ENCODE peak calls at places on chromosomes 12 and 14, in eight cellular contexts. Z, L, X, S, M, N, R and I are unnamed samples.

GRCh38 chr12:108561852-108562347 is 496 bp upstream of the ISCU start:
- DNase-seq in Z (peak; percentile 20), M (no peak), N (no peak), L (no peak), X (no peak), S (no peak), R (no peak), I (no peak)

GRCh38 chr14:70416717-70417349 is at the start of gene SYNJ2BP:
- DNase-seq in S (peak; percentile 40), R (peak; percentile 72), L (peak; percentile 30), X (peak; percentile 89), Z (peak; percentile 83), M (peak; percentile 4), N (peak; percentile 66), I (peak; percentile 87)

GRCh38 chr12:64696065-64696741 is 63.0 kb downstream of the GNS start:
- DNase-seq in S (no peak), R (no peak), L (no peak), N (no peak), X (no peak), M (no peak), Z (peak; percentile 43), I (no peak)

GRCh38 chr14:101737414-101738367 is 23.8 kb upstream of the PPP2R5C start:
- DNase-seq in Z (no peak), X (no peak), M (no peak), R (no peak), N (no peak), S (no peak), L (no peak), I (no peak)

GRCh38 chr12:44511289-44511688 is 364.8 kb downstream of the NELL2 start:
- DNase-seq in L (no peak), M (no peak), N (no peak), R (no peak), X (no peak), S (no peak), Z (no peak), I (no peak)

GRCh38 chr14:35492569-35493014 is 41.4 kb upstream of the INSM2 start:
- DNase-seq in M (no peak), Z (no peak), X (no peak), R (no peak), N (no peak), L (no peak), S (no peak), I (no peak)

GRCh38 chr12:128543493-128543892 is 276.5 kb downstream of the TMEM132C start:
- DNase-seq in M (no peak), S (no peak), Z (no peak), R (no peak), X (no peak), L (no peak), N (no peak), I (no peak)

GRCh38 chr12:94586589-94587259 is 63.6 kb downstream of the TMCC3 start:
- DNase-seq in N (no peak), R (no peak), M (no peak), X (no peak), L (no peak), S (no peak), Z (no peak), I (no peak)

GRCh38 chr12:9667403-9667802 is 2.1 kb upstream of the CLEC2D start:
- DNase-seq in R (no peak), X (no peak), S (no peak), M (no peak), L (no peak), Z (no peak), N (no peak), I (no peak)

GRCh38 chr14:104568620-104569019 is 10.9 kb upstream of the C14orf180 start:
- DNase-seq in X (no peak), R (no peak), S (no peak), L (no peak), N (no peak), Z (no peak), M (no peak), I (no peak)

GRCh38 chr12:67735868-67736267 is 87.3 kb downstream of the DYRK2 start:
- DNase-seq in S (no peak), X (no peak), Z (no peak), L (no peak), R (no peak), N (no peak), M (no peak), I (no peak)

GRCh38 chr14:25042362-25043299 is 7.3 kb downstream of the STXBP6 start:
- DNase-seq in M (no peak), R (no peak), S (peak; percentile 44), Z (peak; percentile 46), N (no peak), L (no peak), X (no peak), I (no peak)

GRCh38 chr12:52608826-52609630 is 7.8 kb upstream of the KRT72 start:
- DNase-seq in L (no peak), R (no peak), M (no peak), X (peak; percentile 40), Z (no peak), N (no peak), S (no peak), I (no peak)

GRCh38 chr14:101584049-101584859 is 23.0 kb downstream of the DIO3 start:
- DNase-seq in N (peak; percentile 35), S (no peak), L (no peak), Z (no peak), X (peak; percentile 54), R (no peak), M (no peak), I (no peak)

GRCh38 chr14:42510071-42510470 is 903.4 kb downstream of the LRFN5 start:
- DNase-seq in N (no peak), M (no peak), X (no peak), R (no peak), S (no peak), Z (no peak), L (no peak), I (no peak)

GRCh38 chr12:18123707-18124106 is 33.7 kb upstream of the RERGL start:
- DNase-seq in N (no peak), X (no peak), S (no peak), L (no peak), M (no peak), R (no peak), Z (no peak), I (no peak)

GRCh38 chr14:99265571-99265970 is 6.4 kb downstream of the BCL11B start:
- DNase-seq in Z (no peak), L (no peak), X (no peak), R (no peak), N (no peak), M (no peak), S (no peak), I (no peak)

GRCh38 chr14:32457213-32457920 is 128.3 kb downstream of the AKAP6 start:
- DNase-seq in X (no peak), N (peak; percentile 54), S (no peak), M (no peak), R (no peak), L (no peak), Z (no peak), I (no peak)

GRCh38 chr12:57839996-57840395 is 6.5 kb downstream of the CTDSP2 start:
- DNase-seq in L (no peak), X (no peak), Z (no peak), M (no peak), S (no peak), N (no peak), R (no peak), I (no peak)

GRCh38 chr12:39329015-39329414 is 113.9 kb downstream of the KIF21A start:
- DNase-seq in X (no peak), L (no peak), Z (no peak), S (no peak), M (no peak), R (no peak), N (no peak), I (no peak)

GRCh38 chr14:49879683-49880204 is 13.1 kb upstream of the ARF6 start:
- DNase-seq in X (no peak), L (peak; percentile 19), R (no peak), Z (peak; percentile 68), M (no peak), N (no peak), S (no peak), I (no peak)